ENCODE peak calls at places on chromosomes 7 and 10, in five cellular contexts. One of them, this sample, is unnamed.
A peak's percentile ranks its signal among the peaks of the same experiment; 100 is the strongest.

GRCh38 chr7:94288091-94288490 is 106.6 kb upstream of the COL1A2 start:
- DNase-seq in CD8-positive, alpha-beta T cell: no peak
- DNase-seq in psoas muscle: no peak
- DNase-seq in Panc1: no peak
- DNase-seq in body of pancreas: no peak
- DNase-seq in this sample: no peak

GRCh38 chr7:111741811-111742240 is 179.5 kb upstream of the IMMP2L start:
- DNase-seq in CD8-positive, alpha-beta T cell: peak; percentile 3
- DNase-seq in psoas muscle: no peak
- DNase-seq in Panc1: no peak
- DNase-seq in body of pancreas: peak; percentile 49
- DNase-seq in this sample: no peak

GRCh38 chr10:21317902-21318301 is 207.6 kb downstream of the SKIDA1 start:
- DNase-seq in CD8-positive, alpha-beta T cell: no peak
- DNase-seq in psoas muscle: no peak
- DNase-seq in Panc1: no peak
- DNase-seq in body of pancreas: no peak
- DNase-seq in this sample: no peak

GRCh38 chr7:151844080-151844827 is 32.7 kb downstream of the PRKAG2 start:
- DNase-seq in CD8-positive, alpha-beta T cell: no peak
- DNase-seq in psoas muscle: peak; percentile 17
- DNase-seq in Panc1: peak; percentile 46
- DNase-seq in body of pancreas: no peak
- DNase-seq in this sample: peak; percentile 50

GRCh38 chr10:116741391-116742351 is 695 bp downstream of the HSPA12A start:
- DNase-seq in CD8-positive, alpha-beta T cell: no peak
- DNase-seq in psoas muscle: no peak
- DNase-seq in Panc1: no peak
- DNase-seq in body of pancreas: peak; percentile 22
- DNase-seq in this sample: no peak

GRCh38 chr10:107553470-107553869 is 389.0 kb upstream of the SORCS1 start:
- DNase-seq in CD8-positive, alpha-beta T cell: no peak
- DNase-seq in psoas muscle: no peak
- DNase-seq in Panc1: no peak
- DNase-seq in body of pancreas: no peak
- DNase-seq in this sample: no peak

GRCh38 chr7:100021297-100021696 is 5.9 kb downstream of the ZKSCAN1 start:
- DNase-seq in CD8-positive, alpha-beta T cell: no peak
- DNase-seq in psoas muscle: no peak
- DNase-seq in Panc1: no peak
- DNase-seq in body of pancreas: no peak
- DNase-seq in this sample: no peak

GRCh38 chr7:44565097-44565794 is 8.5 kb downstream of the DDX56 start:
- DNase-seq in CD8-positive, alpha-beta T cell: peak; percentile 40
- DNase-seq in psoas muscle: peak; percentile 87
- DNase-seq in Panc1: peak; percentile 48
- DNase-seq in body of pancreas: peak; percentile 76
- DNase-seq in this sample: peak; percentile 74

GRCh38 chr10:116132716-116133420 is 140.1 kb downstream of the GFRA1 start:
- DNase-seq in CD8-positive, alpha-beta T cell: no peak
- DNase-seq in psoas muscle: no peak
- DNase-seq in Panc1: no peak
- DNase-seq in body of pancreas: no peak
- DNase-seq in this sample: no peak

GRCh38 chr7:68676789-68677535 is 921.3 kb upstream of the AUTS2 start:
- DNase-seq in CD8-positive, alpha-beta T cell: no peak
- DNase-seq in psoas muscle: no peak
- DNase-seq in Panc1: no peak
- DNase-seq in body of pancreas: no peak
- DNase-seq in this sample: no peak

GRCh38 chr7:14833707-14834106 is 68.8 kb downstream of the DGKB start:
- DNase-seq in CD8-positive, alpha-beta T cell: no peak
- DNase-seq in psoas muscle: no peak
- DNase-seq in Panc1: no peak
- DNase-seq in body of pancreas: no peak
- DNase-seq in this sample: no peak

GRCh38 chr10:103765981-103766380 is 89.4 kb downstream of the SH3PXD2A start:
- DNase-seq in CD8-positive, alpha-beta T cell: peak; percentile 81
- DNase-seq in psoas muscle: no peak
- DNase-seq in Panc1: no peak
- DNase-seq in body of pancreas: peak; percentile 38
- DNase-seq in this sample: no peak

GRCh38 chr10:3924344-3924743 is 139.3 kb upstream of the KLF6 start:
- DNase-seq in CD8-positive, alpha-beta T cell: no peak
- DNase-seq in psoas muscle: no peak
- DNase-seq in Panc1: no peak
- DNase-seq in body of pancreas: no peak
- DNase-seq in this sample: no peak

GRCh38 chr7:3359011-3359410 is 58.0 kb downstream of the SDK1 start:
- DNase-seq in CD8-positive, alpha-beta T cell: no peak
- DNase-seq in psoas muscle: no peak
- DNase-seq in Panc1: no peak
- DNase-seq in body of pancreas: no peak
- DNase-seq in this sample: no peak

GRCh38 chr7:3356173-3356572 is 55.1 kb downstream of the SDK1 start:
- DNase-seq in CD8-positive, alpha-beta T cell: no peak
- DNase-seq in psoas muscle: no peak
- DNase-seq in Panc1: no peak
- DNase-seq in body of pancreas: no peak
- DNase-seq in this sample: no peak
- H3K27ac ChIP-seq in CD8-positive, alpha-beta T cell: no peak overlapping the region
- H3K27ac ChIP-seq in psoas muscle: no peak overlapping the region
- H3K27ac ChIP-seq in Panc1: no peak overlapping the region
- H3K27ac ChIP-seq in body of pancreas: no peak overlapping the region
- H3K27ac ChIP-seq in this sample: no peak overlapping the region

GRCh38 chr10:133355991-133356390 is 1.8 kb downstream of the FUOM start:
- DNase-seq in CD8-positive, alpha-beta T cell: no peak
- DNase-seq in psoas muscle: peak; percentile 45
- DNase-seq in Panc1: no peak
- DNase-seq in body of pancreas: no peak
- DNase-seq in this sample: no peak

GRCh38 chr10:133353202-133353959 is 4.4 kb downstream of the FUOM start:
- DNase-seq in CD8-positive, alpha-beta T cell: no peak
- DNase-seq in psoas muscle: peak; percentile 32
- DNase-seq in Panc1: no peak
- DNase-seq in body of pancreas: no peak
- DNase-seq in this sample: no peak

GRCh38 chr10:133355266-133355665 is 2.6 kb downstream of the FUOM start:
- DNase-seq in CD8-positive, alpha-beta T cell: no peak
- DNase-seq in psoas muscle: peak; percentile 31
- DNase-seq in Panc1: no peak
- DNase-seq in body of pancreas: no peak
- DNase-seq in this sample: no peak

GRCh38 chr10:133353988-133354605 is 3.7 kb downstream of the FUOM start:
- DNase-seq in CD8-positive, alpha-beta T cell: no peak
- DNase-seq in psoas muscle: no peak
- DNase-seq in Panc1: no peak
- DNase-seq in body of pancreas: no peak
- DNase-seq in this sample: no peak

GRCh38 chr10:133354672-133355240 is 3.1 kb downstream of the FUOM start:
- DNase-seq in CD8-positive, alpha-beta T cell: no peak
- DNase-seq in psoas muscle: peak; percentile 46
- DNase-seq in Panc1: no peak
- DNase-seq in body of pancreas: no peak
- DNase-seq in this sample: no peak
- H3K4me1 ChIP-seq in CD8-positive, alpha-beta T cell: peaks cover 12% of the 10 kb centered on the region
- H3K4me1 ChIP-seq in psoas muscle: peaks cover 4% of the 10 kb centered on the region
- H3K4me1 ChIP-seq in Panc1: peaks cover 7% of the 10 kb centered on the region
- H3K4me1 ChIP-seq in body of pancreas: peaks cover 34% of the 10 kb centered on the region
- H3K4me1 ChIP-seq in this sample: no peaks in the 10 kb centered on the region

DNA sequence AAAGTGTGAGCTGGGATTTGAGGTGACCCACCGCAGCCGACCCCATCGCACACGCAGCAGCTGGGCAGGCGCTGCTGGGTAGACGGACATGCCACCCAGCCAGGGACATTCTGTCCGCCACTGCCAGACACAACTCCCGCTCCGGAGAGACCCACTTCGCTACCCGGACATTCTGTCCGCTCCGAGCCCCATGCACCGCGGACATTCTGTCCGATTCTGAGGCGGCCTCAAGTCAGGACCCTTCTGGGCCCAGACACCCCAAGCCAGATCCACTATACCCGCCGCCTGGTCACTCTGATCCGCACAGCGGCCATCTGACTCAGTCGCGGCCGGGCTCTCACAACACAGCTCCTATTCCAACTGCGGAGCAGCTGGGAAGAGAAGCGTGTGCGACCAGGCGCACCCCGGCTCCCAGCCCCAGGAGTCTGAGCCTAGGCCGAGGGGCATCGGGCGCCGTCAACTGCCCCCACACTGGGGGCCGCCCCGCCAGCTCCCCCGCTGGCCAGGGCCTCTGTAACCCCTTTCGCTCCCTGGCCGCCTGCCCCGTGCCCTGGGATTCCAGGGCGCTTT is 760 bp downstream of the PITX3 start:
- DNase-seq in CD8-positive, alpha-beta T cell: no peak
- DNase-seq in psoas muscle: peak; percentile 70
- DNase-seq in Panc1: no peak
- DNase-seq in body of pancreas: no peak
- DNase-seq in this sample: no peak
- H3K4me3 ChIP-seq in CD8-positive, alpha-beta T cell: no peak overlapping the region
- H3K4me3 ChIP-seq in psoas muscle: peak overlapping the region; percentile 87
- H3K4me3 ChIP-seq in Panc1: peak overlapping the region; percentile 84
- H3K4me3 ChIP-seq in body of pancreas: no peak overlapping the region
- H3K4me3 ChIP-seq in this sample: peak overlapping the region; percentile 4

DNA sequence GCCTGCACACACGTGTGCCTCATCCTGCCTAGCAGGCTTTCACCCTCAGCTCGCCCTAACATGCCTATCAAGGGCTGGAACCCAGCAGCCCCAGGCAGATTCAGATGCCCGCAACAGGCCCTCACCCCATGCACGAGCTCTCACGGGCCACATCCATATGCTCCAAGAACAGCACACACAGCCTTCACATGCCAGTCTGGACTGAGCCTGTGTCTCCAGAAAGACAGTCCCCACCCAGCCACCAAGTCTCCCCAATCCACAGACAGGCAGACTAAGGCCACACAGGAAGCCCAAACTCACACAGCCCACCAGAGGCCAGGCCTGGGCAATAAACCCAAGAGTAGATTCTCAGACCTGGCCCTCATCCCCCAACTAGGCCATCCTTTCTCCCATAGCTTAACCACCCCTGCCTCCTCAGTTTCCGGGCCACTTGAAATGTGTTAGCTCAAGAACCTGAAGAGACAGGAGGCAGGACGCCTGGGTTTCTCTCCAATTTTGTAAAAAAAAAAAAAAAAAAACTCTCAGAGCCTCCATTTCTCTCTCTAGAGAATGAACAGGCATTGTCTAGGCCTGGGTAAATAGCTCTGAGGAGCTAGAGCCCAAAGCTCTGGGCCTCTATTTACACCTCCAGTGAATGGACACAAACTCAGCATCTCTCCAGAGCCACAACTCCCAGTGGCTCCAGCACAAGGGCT is 6.8 kb downstream of the LDB1 start:
- DNase-seq in CD8-positive, alpha-beta T cell: no peak
- DNase-seq in psoas muscle: no peak
- DNase-seq in Panc1: no peak
- DNase-seq in body of pancreas: no peak
- DNase-seq in this sample: no peak
- H3K27ac ChIP-seq in CD8-positive, alpha-beta T cell: peak overlapping the region; percentile 19
- H3K27ac ChIP-seq in psoas muscle: peak overlapping the region; percentile 92
- H3K27ac ChIP-seq in Panc1: peak overlapping the region; percentile 81
- H3K27ac ChIP-seq in body of pancreas: no peak overlapping the region
- H3K27ac ChIP-seq in this sample: no peak overlapping the region

GRCh38 chr10:32950457-32951109 is 7.4 kb downstream of the ITGB1 start:
- DNase-seq in CD8-positive, alpha-beta T cell: no peak
- DNase-seq in psoas muscle: no peak
- DNase-seq in Panc1: no peak
- DNase-seq in body of pancreas: no peak
- DNase-seq in this sample: no peak

GRCh38 chr10:32952541-32953276 is 5.3 kb downstream of the ITGB1 start:
- DNase-seq in CD8-positive, alpha-beta T cell: no peak
- DNase-seq in psoas muscle: no peak
- DNase-seq in Panc1: no peak
- DNase-seq in body of pancreas: no peak
- DNase-seq in this sample: no peak

GRCh38 chr10:32953277-32953927 is 4.6 kb downstream of the ITGB1 start:
- DNase-seq in CD8-positive, alpha-beta T cell: no peak
- DNase-seq in psoas muscle: no peak
- DNase-seq in Panc1: no peak
- DNase-seq in body of pancreas: no peak
- DNase-seq in this sample: no peak

GRCh38 chr10:32951111-32951510 is 6.9 kb downstream of the ITGB1 start:
- DNase-seq in CD8-positive, alpha-beta T cell: no peak
- DNase-seq in psoas muscle: no peak
- DNase-seq in Panc1: no peak
- DNase-seq in body of pancreas: no peak
- DNase-seq in this sample: no peak

GRCh38 chr10:32952094-32952493 is 5.9 kb downstream of the ITGB1 start:
- DNase-seq in CD8-positive, alpha-beta T cell: no peak
- DNase-seq in psoas muscle: no peak
- DNase-seq in Panc1: no peak
- DNase-seq in body of pancreas: no peak
- DNase-seq in this sample: no peak
- H3K4me1 ChIP-seq in CD8-positive, alpha-beta T cell: peaks cover 33% of the 10 kb centered on the region
- H3K4me1 ChIP-seq in psoas muscle: peaks cover 93% of the 10 kb centered on the region
- H3K4me1 ChIP-seq in Panc1: peaks cover 59% of the 10 kb centered on the region
- H3K4me1 ChIP-seq in body of pancreas: peaks cover 80% of the 10 kb centered on the region
- H3K4me1 ChIP-seq in this sample: peaks cover 19% of the 10 kb centered on the region

GRCh38 chr10:24849537-24850299 is 102.7 kb downstream of the PRTFDC1 start:
- DNase-seq in CD8-positive, alpha-beta T cell: no peak
- DNase-seq in psoas muscle: no peak
- DNase-seq in Panc1: no peak
- DNase-seq in body of pancreas: no peak
- DNase-seq in this sample: no peak

GRCh38 chr10:24849051-24849450 is 103.4 kb downstream of the PRTFDC1 start:
- DNase-seq in CD8-positive, alpha-beta T cell: no peak
- DNase-seq in psoas muscle: no peak
- DNase-seq in Panc1: no peak
- DNase-seq in body of pancreas: no peak
- DNase-seq in this sample: no peak

GRCh38 chr10:24850726-24851300 is 101.6 kb downstream of the PRTFDC1 start:
- DNase-seq in CD8-positive, alpha-beta T cell: no peak
- DNase-seq in psoas muscle: no peak
- DNase-seq in Panc1: no peak
- DNase-seq in body of pancreas: no peak
- DNase-seq in this sample: no peak

GRCh38 chr10:24847476-24847875 is 104.9 kb downstream of the PRTFDC1 start:
- DNase-seq in CD8-positive, alpha-beta T cell: no peak
- DNase-seq in psoas muscle: no peak
- DNase-seq in Panc1: no peak
- DNase-seq in body of pancreas: no peak
- DNase-seq in this sample: no peak

DNA sequence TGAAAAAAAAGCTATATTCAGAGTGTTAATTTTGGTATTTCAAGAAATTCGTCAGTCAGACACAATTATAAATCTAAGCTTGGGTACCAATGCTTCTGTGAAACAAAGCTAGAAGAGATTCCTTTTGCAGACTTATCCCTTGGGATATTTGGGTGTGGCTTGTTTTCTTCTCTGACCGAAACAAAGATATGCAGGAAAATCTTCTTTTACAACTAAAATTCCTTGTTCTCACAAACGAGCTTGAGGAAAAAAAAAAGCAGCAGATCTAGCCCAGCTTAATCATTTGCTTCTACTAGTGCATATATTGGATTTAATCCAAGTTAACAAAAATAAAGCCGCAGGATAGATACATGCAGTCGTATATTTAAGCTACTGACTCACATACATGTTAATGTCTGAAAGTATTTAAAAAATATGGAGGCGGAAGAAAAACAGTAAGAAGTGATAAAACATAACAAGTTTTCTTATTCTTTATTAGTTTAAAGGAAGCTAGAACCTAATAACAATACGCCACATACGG is 104.2 kb downstream of the PRTFDC1 start:
- DNase-seq in CD8-positive, alpha-beta T cell: no peak
- DNase-seq in psoas muscle: no peak
- DNase-seq in Panc1: no peak
- DNase-seq in body of pancreas: no peak
- DNase-seq in this sample: no peak
- H3K4me3 ChIP-seq in CD8-positive, alpha-beta T cell: no peak overlapping the region
- H3K4me3 ChIP-seq in psoas muscle: no peak overlapping the region
- H3K4me3 ChIP-seq in Panc1: no peak overlapping the region
- H3K4me3 ChIP-seq in body of pancreas: no peak overlapping the region
- H3K4me3 ChIP-seq in this sample: no peak overlapping the region

GRCh38 chr10:61294131-61294530 is 159.1 kb downstream of the TMEM26 start:
- DNase-seq in CD8-positive, alpha-beta T cell: no peak
- DNase-seq in psoas muscle: no peak
- DNase-seq in Panc1: no peak
- DNase-seq in body of pancreas: no peak
- DNase-seq in this sample: no peak
- H3K27ac ChIP-seq in CD8-positive, alpha-beta T cell: no peak overlapping the region
- H3K27ac ChIP-seq in psoas muscle: no peak overlapping the region
- H3K27ac ChIP-seq in Panc1: no peak overlapping the region
- H3K27ac ChIP-seq in body of pancreas: no peak overlapping the region
- H3K27ac ChIP-seq in this sample: no peak overlapping the region